ENCODE peak calls at places on chromosomes 5 and 9, in eight cellular contexts. K is fibroblast of the aortic adventitia; T is fibroblast of lung; L is activated CD4-positive, alpha-beta T cell treated with anti-CD3 and anti-CD28 coated beads, Interleukin-2, amount 50 U/mL, for 48 hours; F is NCI-H2029; Y is T-helper 2 cell; I is cardiac muscle cell; N is anterior cingulate cortex. E is an unnamed sample.

GRCh38 chr5:82073179-82073578 is 101.4 kb downstream of the ATG10 start:
- DNase-seq in K (peak), N (no peak), L (no peak), F (no peak), T (peak), I (no peak), Y (no peak), E (no peak)

GRCh38 chr9:116859763-116860162 is 172.7 kb downstream of the TRIM32 start:
- DNase-seq in K (no peak), Y (no peak), F (peak), L (no peak), I (no peak), N (no peak), T (no peak), E (no peak)

GRCh38 chr5:57724836-57725235 is 242.2 kb upstream of the ACTBL2 start:
- DNase-seq in K (peak), I (no peak), T (peak), N (no peak), Y (no peak), L (no peak), F (no peak), E (no peak)

GRCh38 chr5:83718195-83718825 is 2.3 kb downstream of the HAPLN1 start:
- DNase-seq in T (peak), F (peak), L (peak), K (peak), Y (no peak), N (no peak), I (peak), E (no peak)

GRCh38 chr9:7676757-7677156 is 122.8 kb downstream of the DMAC1 start:
- DNase-seq in T (no peak), I (no peak), Y (no peak), K (no peak), L (no peak), N (no peak), F (peak), E (no peak)

GRCh38 chr9:16653491-16654407 is 216.7 kb downstream of the BNC2 start:
- DNase-seq in T (no peak), F (no peak), Y (no peak), N (no peak), I (peak), L (no peak), K (peak), E (no peak)

GRCh38 chr5:150112211-150113046 is 26.1 kb upstream of the CSF1R start:
- DNase-seq in K (peak), F (no peak), Y (no peak), I (no peak), T (peak), L (no peak), N (no peak), E (no peak)

GRCh38 chr9:127525426-127526188 is 74.3 kb downstream of the LRSAM1 start:
- DNase-seq in N (no peak), T (no peak), L (peak), K (peak), F (no peak), I (no peak), Y (no peak), E (no peak)

GRCh38 chr5:132024117-132024435 is 12.6 kb upstream of the ACSL6 start:
- DNase-seq in F (no peak), Y (no peak), T (no peak), L (no peak), K (no peak), I (no peak), N (no peak), E (no peak)

GRCh38 chr5:160310140-160310909 is 2.0 kb downstream of the CCNJL start:
- DNase-seq in Y (no peak), I (no peak), T (no peak), K (no peak), F (peak), N (no peak), L (no peak), E (no peak)

GRCh38 chr5:37739817-37740261 is 100.0 kb downstream of the GDNF start:
- DNase-seq in Y (no peak), L (no peak), T (peak), N (no peak), I (no peak), K (peak), F (no peak), E (no peak)

GRCh38 chr5:72695659-72696058 is 120.8 kb upstream of the TNPO1 start:
- DNase-seq in F (no peak), Y (no peak), N (no peak), L (no peak), I (no peak), T (no peak), K (no peak), E (no peak)

GRCh38 chr9:122810306-122810946 is 10.5 kb downstream of the OR1K1 start:
- DNase-seq in F (peak), L (peak), K (peak), N (peak), I (peak), T (peak), Y (peak), E (peak)

GRCh38 chr9:122102156-122102555 is 9.0 kb upstream of the TTLL11 start:
- DNase-seq in N (no peak), T (no peak), I (no peak), F (no peak), K (no peak), L (no peak), Y (no peak), E (no peak)

GRCh38 chr9:98429613-98430012 is 174.2 kb upstream of the TBC1D2 start:
- DNase-seq in L (no peak), I (no peak), F (no peak), T (peak), K (peak), N (no peak), Y (no peak), E (no peak)

GRCh38 chr9:70012569-70012968 is 31.1 kb upstream of the MAMDC2 start:
- DNase-seq in K (no peak), Y (no peak), I (peak), N (no peak), T (no peak), L (no peak), F (no peak), E (no peak)

GRCh38 chr9:2298217-2298616 is 283.1 kb downstream of the SMARCA2 start:
- DNase-seq in Y (no peak), N (no peak), L (no peak), I (no peak), F (no peak), K (no peak), T (no peak), E (no peak)

GRCh38 chr5:167049043-167049663 is 1242.3 kb upstream of the WWC1 start:
- DNase-seq in F (no peak), L (peak), K (peak), I (peak), Y (no peak), T (peak), N (no peak), E (no peak)

GRCh38 chr9:97714435-97714834 is 17.3 kb upstream of the XPA start:
- DNase-seq in T (peak), F (no peak), L (no peak), K (peak), I (no peak), N (no peak), Y (no peak), E (peak)

GRCh38 chr9:27109621-27110020 is 596 bp downstream of the TEK start:
- DNase-seq in F (no peak), K (no peak), I (no peak), T (no peak), Y (no peak), N (no peak), L (no peak), E (no peak)

GRCh38 chr5:72478684-72479083 is 28.5 kb downstream of the ZNF366 start:
- DNase-seq in F (no peak), L (no peak), K (peak), N (no peak), I (no peak), T (peak), Y (no peak), E (no peak)

GRCh38 chr9:22169732-22170131 is 160.6 kb upstream of the CDKN2B start:
- DNase-seq in I (no peak), T (no peak), Y (no peak), F (no peak), K (no peak), L (no peak), N (no peak), E (no peak)

GRCh38 chr5:171311698-171312083 is 2.6 kb downstream of the TLX3 start:
- DNase-seq in Y (no peak), I (no peak), F (no peak), L (no peak), T (no peak), N (no peak), K (no peak), E (no peak)

GRCh38 chr9:110255417-110256141 is 728 bp downstream of the TXN start:
- DNase-seq in Y (peak), K (peak), L (peak), I (peak), F (no peak), T (peak), N (peak), E (peak)

GRCh38 chr5:119397518-119398380 is 41.9 kb downstream of the TNFAIP8 start:
- DNase-seq in I (no peak), Y (no peak), K (peak), N (no peak), L (peak), F (no peak), T (peak), E (no peak)

GRCh38 chr9:6870650-6871477 is 113.1 kb downstream of the KDM4C start:
- DNase-seq in T (no peak), N (no peak), L (no peak), I (no peak), Y (no peak), K (no peak), F (no peak), E (no peak)

GRCh38 chr9:89664896-89665329 is 60.1 kb downstream of the GADD45G start:
- DNase-seq in Y (no peak), I (no peak), L (no peak), F (peak), K (no peak), N (no peak), T (no peak), E (no peak)

GRCh38 chr9:75096796-75097195 is 8.5 kb downstream of the OSTF1 start:
- DNase-seq in N (no peak), K (peak), F (no peak), I (no peak), T (peak), Y (no peak), L (no peak), E (no peak)

GRCh38 chr5:81209869-81210268 is 23.3 kb upstream of the CKMT2 start:
- DNase-seq in T (no peak), L (peak), Y (no peak), K (no peak), I (no peak), N (no peak), F (no peak), E (no peak)

E was measured in activated T-helper 1 cell treated with anti-CD3 and anti-CD28 coated beads, Interleukin-12 subunit alpha, Interleukin-12 subunit beta, Interleukin-2, Interleukin-4 antibody, amounts not matched to agents 30 ng/mL and 10 ng/mL and 1 ng/mL, durations not matched to agents 14 hours and 24 hours and 36 hours.